ENCODE peak calls at places on chromosomes 6 and 20, in six cellular contexts. U is HCT116, X is K562, S is HepG2, L is SK-N-SH, Z is H1. F is an unnamed sample.

GRCh38 chr6:110355727-110356126 is 2.4 kb downstream of the METTL24 start:
- DNase-seq in L (no peak), U (no peak), X (no peak), S (no peak), Z (no peak), F (no peak)

GRCh38 chr6:2563635-2564034 is 187.1 kb downstream of the MYLK4 start:
- DNase-seq in X (no peak), L (no peak), S (peak; percentile 34), U (no peak), Z (no peak), F (no peak)

GRCh38 chr6:34021839-34022190 is 124.1 kb downstream of the GRM4 start:
- DNase-seq in X (no peak), S (no peak), U (no peak), Z (no peak), L (no peak), F (no peak)

GRCh38 chr6:1310628-1311399 is 1.1 kb upstream of the FOXQ1 start:
- DNase-seq in S (peak; percentile 89), X (no peak), L (no peak), U (peak; percentile 16), Z (peak; percentile 70), F (peak; percentile 42)

GRCh38 chr6:26459023-26459810 is 1.5 kb downstream of the BTN2A1 start:
- DNase-seq in X (no peak), Z (no peak), L (no peak), U (no peak), S (no peak), F (no peak)

GRCh38 chr6:64013061-64013410 is 377.4 kb downstream of the PHF3 start:
- DNase-seq in S (no peak), X (no peak), L (peak; percentile 32), U (no peak), Z (no peak), F (no peak)

GRCh38 chr20:47241345-47241781 is 115.1 kb downstream of the ZMYND8 start:
- DNase-seq in L (no peak), X (no peak), S (no peak), U (no peak), Z (no peak), F (no peak)

GRCh38 chr20:56566621-56567020 is 33.6 kb downstream of the FAM209B start:
- DNase-seq in S (peak; percentile 38), X (no peak), Z (no peak), L (no peak), U (no peak), F (no peak)

GRCh38 chr6:152948150-152948768 is 34.6 kb downstream of the FBXO5 start:
- DNase-seq in L (peak; percentile 49), X (peak; percentile 42), S (peak; percentile 54), U (peak; percentile 49), Z (no peak), F (no peak)

GRCh38 chr6:166318227-166318626 is 10.0 kb upstream of the PRR18 start:
- DNase-seq in Z (no peak), L (no peak), X (no peak), U (no peak), S (no peak), F (no peak)

GRCh38 chr6:54971825-54972224 is 125.3 kb downstream of the FAM83B start:
- DNase-seq in X (no peak), S (no peak), U (peak; percentile 76), Z (no peak), L (no peak), F (no peak)

GRCh38 chr6:131101911-131102680 is 33.2 kb upstream of the AKAP7 start:
- DNase-seq in U (no peak), S (no peak), L (no peak), Z (no peak), X (no peak), F (no peak)
- TF ChIP-seq JUND in U (no peak), S (no peak), L (no peak), Z (no peak), X (no peak), F (no peak)

DNA sequence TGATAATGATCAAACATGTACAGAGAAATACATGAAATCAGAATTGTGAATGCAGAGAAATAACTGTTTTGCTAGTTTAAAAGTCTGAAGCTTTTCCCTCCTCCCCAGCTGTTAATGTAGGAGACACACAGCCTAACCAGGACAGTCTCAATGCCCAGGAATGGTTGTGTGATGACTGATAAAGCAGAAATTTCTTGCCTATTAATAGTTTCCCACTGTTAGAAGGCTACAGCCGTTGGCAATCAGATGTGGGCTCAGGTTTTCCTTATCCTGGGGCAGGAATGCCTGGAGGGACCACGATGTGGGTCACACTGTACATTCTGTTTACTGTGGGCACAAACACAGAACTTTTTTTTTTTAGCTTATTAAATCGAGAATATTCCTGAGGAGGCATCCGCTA is 1.9 kb downstream of the PPP1R3D start:
- DNase-seq in U (no peak), L (no peak), X (no peak), S (no peak), Z (no peak), F (no peak)
- TF ChIP-seq JUND in U (no peak), L (no peak), X (no peak), S (no peak), Z (no peak), F (no peak)

DNA sequence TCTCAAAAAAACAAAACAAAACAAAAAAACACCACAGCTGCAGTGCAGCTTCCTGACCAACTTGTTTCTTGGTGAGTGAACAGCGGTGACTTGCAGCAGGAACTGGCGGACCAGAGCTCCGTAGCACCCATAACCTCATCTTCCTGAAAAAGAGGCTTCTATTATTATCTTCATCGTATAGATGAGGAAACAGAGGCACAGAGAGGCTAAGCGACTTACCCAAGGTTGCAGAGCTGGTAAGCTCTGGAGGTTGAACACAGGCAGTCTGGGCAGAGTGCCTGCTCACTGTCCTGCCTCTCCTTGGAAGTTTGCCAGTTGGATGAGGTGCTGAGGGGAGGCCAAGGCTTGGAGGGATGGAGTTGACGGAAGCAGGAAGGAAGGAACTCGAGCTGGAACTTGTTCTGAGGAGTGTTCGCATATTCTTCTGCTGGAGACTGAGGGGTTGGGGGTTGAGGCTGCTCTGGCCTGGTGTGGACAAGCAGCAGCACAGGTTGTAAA is 47.9 kb upstream of the CCDC167 start:
- DNase-seq in X (no peak), U (no peak), L (peak; percentile 45), S (no peak), Z (no peak), F (no peak)
- TF ChIP-seq JUND in X (no peak), U (no peak), L (no peak), S (no peak), Z (no peak), F (no peak)

DNA sequence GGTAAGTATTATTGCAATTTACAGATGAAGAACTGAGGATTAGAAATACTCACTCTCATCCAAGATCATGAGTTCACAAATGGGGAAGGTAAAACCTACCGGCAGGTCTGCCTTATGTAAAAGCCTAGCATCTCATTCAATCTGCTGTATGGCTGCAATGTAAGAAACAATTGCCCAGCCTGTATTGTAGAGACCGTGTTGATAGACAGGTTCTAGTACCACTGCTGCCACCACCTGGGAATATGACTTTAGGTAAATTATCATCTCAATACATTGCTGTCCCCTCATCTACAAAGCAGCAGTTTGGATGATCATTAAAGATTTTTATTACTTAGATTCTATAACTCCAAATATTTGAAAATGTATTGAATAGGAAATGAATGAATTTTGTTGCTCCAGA is 23.3 kb upstream of the ARHGAP18 start:
- DNase-seq in U (no peak), S (peak; percentile 58), X (no peak), Z (no peak), L (no peak), F (no peak)
- TF ChIP-seq JUND in U (no peak), S (no peak), X (no peak), Z (no peak), L (no peak), F (no peak)

GRCh38 chr20:3221398-3222226 is 12.3 kb downstream of the ITPA start:
- DNase-seq in U (no peak), L (no peak), S (no peak), X (no peak), Z (no peak), F (no peak)
- TF ChIP-seq JUND in U (no peak), L (no peak), S (no peak), X (no peak), Z (no peak), F (no peak)

GRCh38 chr6:156853733-156854132 is 76.6 kb downstream of the ARID1B start:
- DNase-seq in X (no peak), S (no peak), Z (no peak), U (no peak), L (no peak), F (no peak)
- TF ChIP-seq JUND in X (no peak), S (no peak), Z (no peak), U (no peak), L (no peak), F (no peak)